ENCODE peak calls at places on chromosomes 2 and 18, in eight cellular contexts. X, M, E, S, C, U, J and L are unnamed samples.

GRCh38 chr18:51997129-51997528 is 342.9 kb upstream of the DCC start:
- DNase-seq in J (no peak), C (no peak), X (no peak), M (no peak), E (no peak), U (no peak), S (no peak), L (no peak)

GRCh38 chr18:22169889-22170420 is 566 bp downstream of the GATA6 start:
- DNase-seq in U (peak; percentile 55), S (no peak), X (peak; percentile 40), M (no peak), E (no peak), J (no peak), C (peak; percentile 67), L (peak; percentile 49)

GRCh38 chr2:44579837-44580230 is 218.1 kb downstream of the CAMKMT start:
- DNase-seq in U (no peak), C (no peak), E (no peak), J (no peak), M (no peak), S (no peak), X (no peak), L (no peak)

GRCh38 chr2:27807476-27807875 is 36.0 kb downstream of the MRPL33 start:
- DNase-seq in U (no peak), E (no peak), C (peak; percentile 30), S (no peak), J (no peak), M (peak; percentile 51), X (no peak), L (no peak)

GRCh38 chr2:185738679-185739472 is at the start of gene FSIP2:
- DNase-seq in C (peak; percentile 71), S (no peak), J (no peak), M (peak; percentile 70), X (peak; percentile 59), U (peak; percentile 70), E (no peak), L (peak; percentile 86)

GRCh38 chr2:28622101-28622499 is 126.2 kb downstream of the PLB1 start:
- DNase-seq in S (no peak), U (no peak), X (no peak), J (no peak), E (no peak), C (no peak), M (no peak), L (no peak)

GRCh38 chr2:10591207-10591606 is 98.6 kb downstream of the NOL10 start:
- DNase-seq in X (no peak), C (peak; percentile 53), U (no peak), E (no peak), S (no peak), J (no peak), M (no peak), L (no peak)

GRCh38 chr18:57915241-57915640 is 112.1 kb upstream of the ATP8B1 start:
- DNase-seq in M (no peak), X (no peak), S (no peak), E (no peak), C (peak; percentile 86), U (no peak), J (no peak), L (no peak)

GRCh38 chr18:35721431-35722081 is 140.0 kb downstream of the GALNT1 start:
- DNase-seq in C (no peak), U (no peak), S (no peak), M (no peak), E (no peak), J (no peak), X (no peak), L (peak; percentile 25)

GRCh38 chr18:62728254-62728653 is 12.9 kb downstream of the PHLPP1 start:
- DNase-seq in E (no peak), M (no peak), S (no peak), U (no peak), X (no peak), C (no peak), J (no peak), L (no peak)

GRCh38 chr2:27914046-27914792 is 23.7 kb downstream of the BABAM2 start:
- DNase-seq in X (no peak), U (no peak), C (no peak), S (no peak), J (no peak), E (no peak), M (no peak), L (no peak)

GRCh38 chr2:241540766-241541561 is 17.6 kb upstream of the BOK start:
- DNase-seq in J (peak; percentile 60), S (no peak), E (no peak), X (peak; percentile 72), U (peak; percentile 59), C (peak; percentile 49), M (peak; percentile 81), L (peak; percentile 73)

GRCh38 chr2:63977904-63978303 is 41.3 kb downstream of the VPS54 start:
- DNase-seq in E (no peak), J (no peak), X (no peak), S (no peak), C (no peak), M (no peak), U (no peak), L (no peak)

GRCh38 chr2:185608799-185609198 is 129.8 kb upstream of the FSIP2 start:
- DNase-seq in S (no peak), X (no peak), M (no peak), J (no peak), E (no peak), U (no peak), C (peak; percentile 5), L (no peak)

GRCh38 chr18:61743775-61744531 is 148.9 kb downstream of the RNF152 start:
- DNase-seq in S (no peak), U (peak; percentile 62), C (peak; percentile 21), E (no peak), J (no peak), M (no peak), X (no peak), L (no peak)

GRCh38 chr18:30889582-30890301 is 152.8 kb downstream of the DSC3 start:
- DNase-seq in S (no peak), X (no peak), U (no peak), J (no peak), E (peak; percentile 8), M (no peak), C (peak; percentile 0), L (no peak)

GRCh38 chr2:203347375-203347774 is 19.2 kb downstream of the ABI2 start:
- DNase-seq in J (no peak), M (no peak), C (no peak), U (no peak), X (no peak), E (no peak), S (no peak), L (no peak)

GRCh38 chr2:237333748-237334147 is 80.2 kb downstream of the COL6A3 start:
- DNase-seq in X (no peak), U (no peak), C (no peak), S (no peak), E (no peak), M (no peak), J (no peak), L (no peak)

GRCh38 chr2:202278944-202279343 is 13.4 kb downstream of the NOP58 start:
- DNase-seq in U (no peak), C (peak; percentile 85), M (no peak), J (no peak), E (no peak), S (peak; percentile 44), X (no peak), L (no peak)

GRCh38 chr2:219636941-219637841 is 9.8 kb downstream of the SLC4A3 start:
- DNase-seq in S (no peak), M (no peak), J (no peak), C (no peak), E (no peak), X (no peak), U (no peak), L (no peak)

DNA sequence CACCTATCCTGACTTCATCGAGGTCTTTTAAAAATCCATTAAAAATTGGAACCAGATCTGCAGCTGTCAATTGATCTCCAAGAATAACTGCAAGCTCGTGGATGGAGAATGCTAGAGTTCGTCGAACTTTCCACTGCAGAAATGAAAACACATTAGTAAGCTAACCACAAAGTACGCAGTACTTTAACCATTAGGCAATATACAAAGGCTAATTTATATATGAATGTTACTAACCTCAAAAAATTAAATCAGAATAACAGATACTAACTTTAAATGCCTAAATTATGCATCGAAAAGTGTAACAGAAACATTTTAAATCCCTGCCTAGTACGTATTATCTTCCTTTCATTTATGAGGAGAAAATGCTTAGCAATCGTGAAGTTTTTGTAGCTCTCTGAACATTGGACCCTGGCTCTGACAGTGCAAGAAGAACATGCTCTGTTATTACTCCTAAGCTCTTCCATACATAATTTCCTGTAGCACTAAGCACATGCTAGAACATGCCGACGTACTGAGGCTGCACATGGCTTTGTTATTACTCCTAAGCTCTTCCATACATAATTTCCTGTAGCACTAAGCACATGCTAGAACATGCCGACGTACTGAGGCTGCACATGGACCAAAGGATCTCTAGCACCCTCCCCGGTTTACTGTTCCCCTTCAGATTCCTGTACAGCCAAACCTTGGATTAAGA is 57.0 kb downstream of the PPP4R1 start:
- DNase-seq in E (no peak), M (no peak), S (no peak), J (no peak), C (no peak), X (no peak), U (no peak), L (no peak)
- H3K4me1 ChIP-seq in E (no peaks in the 10 kb centered on the region), M (no peaks in the 10 kb centered on the region), S (no peaks in the 10 kb centered on the region), J (no peaks in the 10 kb centered on the region), C (no peaks in the 10 kb centered on the region), X (no peaks in the 10 kb centered on the region), U (no peaks in the 10 kb centered on the region), L (no peaks in the 10 kb centered on the region)

GRCh38 chr2:216115224-216115582 is 6.1 kb downstream of the XRCC5 start:
- DNase-seq in J (no peak), M (no peak), U (no peak), X (no peak), C (no peak), S (no peak), E (no peak), L (no peak)
- H3K4me1 ChIP-seq in J (peaks cover 20% of the 10 kb centered on the region), M (peaks cover 32% of the 10 kb centered on the region), U (peaks cover 2% of the 10 kb centered on the region), X (peaks cover 28% of the 10 kb centered on the region), C (peaks cover 9% of the 10 kb centered on the region), S (peaks cover 19% of the 10 kb centered on the region), E (peaks cover 38% of the 10 kb centered on the region), L (peaks cover 18% of the 10 kb centered on the region)

DNA sequence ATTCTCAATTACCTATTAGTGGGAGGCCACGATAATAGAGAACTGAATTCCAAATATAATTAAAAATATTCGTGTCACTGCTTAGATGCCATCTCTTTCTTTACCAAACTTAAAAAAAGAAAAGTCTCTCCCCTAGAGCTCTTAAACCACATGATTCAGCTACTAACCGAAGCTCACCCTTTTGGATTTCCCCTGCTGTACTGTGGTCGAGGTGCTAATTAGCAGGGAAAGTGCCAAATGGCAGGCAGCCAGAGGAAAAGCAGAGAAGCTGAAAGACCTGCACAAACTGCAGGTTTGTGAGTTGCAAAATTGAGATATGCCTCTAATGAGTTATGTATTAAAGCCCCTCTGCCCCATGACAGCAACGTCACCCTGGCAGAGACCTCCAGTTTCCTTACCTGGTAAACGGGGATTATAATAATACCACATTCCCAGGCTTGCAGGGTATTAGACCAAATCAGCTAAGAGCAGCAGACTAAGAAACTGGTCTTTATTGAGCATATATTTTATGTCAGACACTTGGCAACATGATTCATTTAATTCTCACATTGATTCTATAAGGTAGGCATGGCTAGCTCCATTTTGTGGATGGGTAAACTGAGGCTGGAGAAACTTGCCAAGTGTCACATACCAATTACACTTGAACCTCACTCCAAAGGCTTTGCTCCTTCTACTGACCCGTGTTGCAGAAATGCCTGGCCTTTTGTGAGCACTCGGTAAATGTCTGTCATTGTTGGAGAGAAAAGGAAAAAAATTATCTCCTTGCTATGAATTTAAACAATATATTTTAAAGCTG is 259.7 kb downstream of the LPIN1 start:
- DNase-seq in J (no peak), M (peak; percentile 74), C (no peak), E (no peak), U (no peak), S (peak; percentile 55), X (no peak), L (peak; percentile 46)
- H3K4me1 ChIP-seq in J (no peaks in the 10 kb centered on the region), M (no peaks in the 10 kb centered on the region), C (no peaks in the 10 kb centered on the region), E (peaks cover 14% of the 10 kb centered on the region), U (no peaks in the 10 kb centered on the region), S (peaks cover 40% of the 10 kb centered on the region), X (no peaks in the 10 kb centered on the region), L (no peaks in the 10 kb centered on the region)

GRCh38 chr2:74436804-74437695 is 4.7 kb downstream of the RTKN start:
- DNase-seq in C (no peak), J (no peak), E (no peak), M (no peak), X (no peak), U (no peak), S (no peak), L (no peak)
- H3K4me1 ChIP-seq in C (peaks cover 12% of the 10 kb centered on the region), J (peaks cover 28% of the 10 kb centered on the region), E (peaks cover 6% of the 10 kb centered on the region), M (peaks cover 22% of the 10 kb centered on the region), X (no peaks in the 10 kb centered on the region), U (peaks cover 2% of the 10 kb centered on the region), S (peaks cover 7% of the 10 kb centered on the region), L (peaks cover 39% of the 10 kb centered on the region)